ENCODE peak calls at places on chromosomes 2 and 18, in six cellular contexts. One of them, this sample, is unnamed.

GRCh38 chr2:216144372-216144771 is 35.2 kb downstream of the XRCC5 start:
- DNase-seq in esophagus squamous epithelium: no peak
- DNase-seq in trophoblast cell: no peak
- DNase-seq in stimulated activated CD8-positive, alpha-beta memory T cell treated with anti-CD3 and anti-CD28 coated beads, Interleukin-15, amount 100 ng/mL, for 24 hours: no peak
- DNase-seq in HCEC 1CT: no peak
- DNase-seq in NB4: no peak
- DNase-seq in this sample: no peak

GRCh38 chr2:173264603-173265366 is 89.9 kb upstream of the CDCA7 start:
- DNase-seq in esophagus squamous epithelium: peak
- DNase-seq in trophoblast cell: peak
- DNase-seq in stimulated activated CD8-positive, alpha-beta memory T cell treated with anti-CD3 and anti-CD28 coated beads, Interleukin-15, amount 100 ng/mL, for 24 hours: no peak
- DNase-seq in HCEC 1CT: no peak
- DNase-seq in NB4: peak
- DNase-seq in this sample: peak

GRCh38 chr2:69253893-69254292 is 133.1 kb downstream of the GFPT1 start:
- DNase-seq in esophagus squamous epithelium: no peak
- DNase-seq in trophoblast cell: peak
- DNase-seq in stimulated activated CD8-positive, alpha-beta memory T cell treated with anti-CD3 and anti-CD28 coated beads, Interleukin-15, amount 100 ng/mL, for 24 hours: no peak
- DNase-seq in HCEC 1CT: peak
- DNase-seq in NB4: no peak
- DNase-seq in this sample: no peak

GRCh38 chr2:240326246-240326645 is 109.2 kb upstream of the GPC1 start:
- DNase-seq in esophagus squamous epithelium: no peak
- DNase-seq in trophoblast cell: no peak
- DNase-seq in stimulated activated CD8-positive, alpha-beta memory T cell treated with anti-CD3 and anti-CD28 coated beads, Interleukin-15, amount 100 ng/mL, for 24 hours: no peak
- DNase-seq in HCEC 1CT: no peak
- DNase-seq in NB4: no peak
- DNase-seq in this sample: no peak

GRCh38 chr2:2159336-2159735 is 171.7 kb downstream of the MYT1L start:
- DNase-seq in esophagus squamous epithelium: no peak
- DNase-seq in trophoblast cell: no peak
- DNase-seq in stimulated activated CD8-positive, alpha-beta memory T cell treated with anti-CD3 and anti-CD28 coated beads, Interleukin-15, amount 100 ng/mL, for 24 hours: no peak
- DNase-seq in HCEC 1CT: no peak
- DNase-seq in NB4: no peak
- DNase-seq in this sample: no peak

GRCh38 chr2:126145752-126146151 is 510.2 kb upstream of the GYPC start:
- DNase-seq in esophagus squamous epithelium: no peak
- DNase-seq in trophoblast cell: no peak
- DNase-seq in stimulated activated CD8-positive, alpha-beta memory T cell treated with anti-CD3 and anti-CD28 coated beads, Interleukin-15, amount 100 ng/mL, for 24 hours: no peak
- DNase-seq in HCEC 1CT: no peak
- DNase-seq in NB4: no peak
- DNase-seq in this sample: no peak

GRCh38 chr2:101517753-101518152 is 42.8 kb upstream of the RFX8 start:
- DNase-seq in esophagus squamous epithelium: no peak
- DNase-seq in trophoblast cell: no peak
- DNase-seq in stimulated activated CD8-positive, alpha-beta memory T cell treated with anti-CD3 and anti-CD28 coated beads, Interleukin-15, amount 100 ng/mL, for 24 hours: no peak
- DNase-seq in HCEC 1CT: peak
- DNase-seq in NB4: peak
- DNase-seq in this sample: no peak

GRCh38 chr2:146481629-146482028 is 1363.2 kb upstream of the ACVR2A start:
- DNase-seq in esophagus squamous epithelium: no peak
- DNase-seq in trophoblast cell: no peak
- DNase-seq in stimulated activated CD8-positive, alpha-beta memory T cell treated with anti-CD3 and anti-CD28 coated beads, Interleukin-15, amount 100 ng/mL, for 24 hours: no peak
- DNase-seq in HCEC 1CT: peak
- DNase-seq in NB4: no peak
- DNase-seq in this sample: no peak

GRCh38 chr18:49669403-49669802 is 107.5 kb downstream of the LIPG start:
- DNase-seq in esophagus squamous epithelium: no peak
- DNase-seq in trophoblast cell: no peak
- DNase-seq in stimulated activated CD8-positive, alpha-beta memory T cell treated with anti-CD3 and anti-CD28 coated beads, Interleukin-15, amount 100 ng/mL, for 24 hours: no peak
- DNase-seq in HCEC 1CT: no peak
- DNase-seq in NB4: no peak
- DNase-seq in this sample: no peak

This sample was measured in stimulated activated naive B cell treated with anti-CD40 and anti-IgM and Interleukin-4, amounts not matched to agents 10 μg/mL and 1 μg/mL and 100 μg/mL, for 72 hours.